ENCODE peak calls at places on chromosomes 16 and 17, in six cellular contexts. F is stimulated activated CD8-positive, alpha-beta memory T cell treated with anti-CD3 and anti-CD28 coated beads, Interleukin-7, amount 100 ng/mL, for 1 hour; C is pons; Y is cardiac muscle cell; J is HuH-7; T is activated T-helper 1 cell treated with Interleukin-2 at 50 U/mL for 16 hours. D is an unnamed sample.

GRCh38 chr16:68328151-68328859 is 17.5 kb downstream of the PRMT7 start:
- DNase-seq in Y (peak), F (peak), C (peak), T (peak), J (peak), D (peak)

GRCh38 chr16:1351215-1351581 is 480 bp downstream of the TSR3 start:
- DNase-seq in C (no peak), F (no peak), T (no peak), Y (no peak), J (no peak), D (no peak)

GRCh38 chr17:79803997-79804855 is 7.3 kb upstream of the CBX8 start:
- DNase-seq in J (no peak), C (no peak), Y (no peak), F (no peak), T (no peak), D (no peak)

GRCh38 chr16:9259914-9260608 is 168.6 kb downstream of the HAPSTR1 start:
- DNase-seq in T (no peak), C (no peak), Y (no peak), F (no peak), J (no peak), D (no peak)

GRCh38 chr17:63116967-63117366 is 150.9 kb downstream of the TANC2 start:
- DNase-seq in F (no peak), J (no peak), T (no peak), Y (no peak), C (peak), D (no peak)

GRCh38 chr17:68605914-68606313 is 4.7 kb upstream of the FAM20A start:
- DNase-seq in C (no peak), Y (no peak), J (no peak), T (no peak), F (no peak), D (no peak)

GRCh38 chr17:79842656-79843474 is 3.6 kb upstream of the CBX4 start:
- DNase-seq in C (no peak), Y (no peak), T (no peak), F (no peak), J (no peak), D (no peak)

GRCh38 chr16:12054868-12055267 is 78.3 kb downstream of the SNX29 start:
- DNase-seq in T (no peak), C (no peak), F (no peak), Y (no peak), J (no peak), D (no peak)

GRCh38 chr16:53504665-53505064 is 1.7 kb upstream of the AKTIP start:
- DNase-seq in C (no peak), T (no peak), J (no peak), Y (no peak), F (no peak), D (no peak)

GRCh38 chr17:62905233-62905632 is 60.8 kb upstream of the TANC2 start:
- DNase-seq in C (no peak), Y (no peak), F (no peak), T (no peak), J (no peak), D (no peak)

GRCh38 chr17:6913608-6914443 is 82.0 kb upstream of the ALOX12 start:
- DNase-seq in J (peak), F (peak), C (peak), T (peak), Y (peak), D (no peak)

GRCh38 chr17:50710025-50710424 is 2.3 kb upstream of the ANKRD40 start:
- DNase-seq in F (no peak), C (no peak), T (no peak), J (no peak), Y (no peak), D (no peak)

GRCh38 chr17:47882695-47883588 is 13.1 kb upstream of the SP2 start:
- DNase-seq in J (no peak), F (no peak), C (no peak), T (no peak), Y (no peak), D (no peak)

GRCh38 chr17:1111599-1112443 is 68.0 kb downstream of the ABR start:
- DNase-seq in J (no peak), C (peak), F (no peak), Y (no peak), T (no peak), D (no peak)

GRCh38 chr17:57531648-57532486 is 213.2 kb downstream of the CCDC182 start:
- DNase-seq in F (no peak), Y (no peak), C (no peak), J (peak), T (no peak), D (no peak)

GRCh38 chr17:2213291-2213960 is 90.2 kb downstream of the SMG6 start:
- DNase-seq in Y (no peak), C (peak), T (no peak), J (no peak), F (no peak), D (no peak)

D was measured in HS-5.